ENCODE peak calls at places on chromosomes 6 and 20, in four cellular contexts. M is heart left ventricle; W is CD4-positive, alpha-beta memory T cell; B is pancreas. G is an unnamed sample. For H3K4me1, the result is how much of the 10 kb centered on the place peaks cover.

GRCh38 chr6:11711994-11712698 is 66.5 kb downstream of the ADTRP start:
- DNase-seq in M (no peak), B (no peak), W (no peak), G (no peak)

GRCh38 chr6:170438402-170438753 is 114.7 kb downstream of the PSMB1 start:
- DNase-seq in M (peak), B (peak), W (no peak), G (no peak)

GRCh38 chr20:24469116-24470030 is at the start of gene SYNDIG1:
- DNase-seq in M (peak), B (no peak), W (no peak), G (no peak)

GRCh38 chr6:87899499-87900147 is 148.0 kb upstream of the SPACA1 start:
- DNase-seq in W (no peak), B (no peak), M (no peak), G (no peak)

GRCh38 chr6:41519748-41520699 is 26.2 kb upstream of the FOXP4 start:
- DNase-seq in W (no peak), M (no peak), B (no peak), G (no peak)

GRCh38 chr20:24718696-24719095 is 230.4 kb upstream of the CST7 start:
- DNase-seq in W (no peak), B (no peak), M (no peak), G (no peak)

GRCh38 chr20:52943185-52943841 is 28.8 kb upstream of the TSHZ2 start:
- DNase-seq in M (no peak), W (no peak), B (no peak), G (no peak)

GRCh38 chr6:69719602-69720193 is 77.1 kb downstream of the LMBRD1 start:
- DNase-seq in B (no peak), W (no peak), M (no peak), G (no peak)

GRCh38 chr20:13554076-13554475 is 84.7 kb downstream of the TASP1 start:
- DNase-seq in W (no peak), M (no peak), B (no peak), G (no peak)

GRCh38 chr6:19879663-19880062 is 42.5 kb downstream of the ID4 start:
- DNase-seq in M (no peak), W (no peak), B (no peak), G (no peak)

GRCh38 chr6:109021870-109022269 is 72.8 kb downstream of the SESN1 start:
- DNase-seq in W (no peak), M (no peak), B (no peak), G (no peak)

GRCh38 chr6:109025639-109026038 is 69.0 kb downstream of the SESN1 start:
- DNase-seq in M (no peak), B (no peak), W (no peak), G (no peak)

GRCh38 chr6:109024368-109024767 is 70.3 kb downstream of the SESN1 start:
- DNase-seq in B (no peak), W (no peak), M (no peak), G (no peak)

GRCh38 chr6:109024784-109025183 is 69.9 kb downstream of the SESN1 start:
- DNase-seq in W (no peak), B (no peak), M (peak), G (no peak)

GRCh38 chr6:109023348-109023925 is 71.2 kb downstream of the SESN1 start:
- DNase-seq in W (no peak), B (no peak), M (no peak), G (no peak)
- H3K4me1 ChIP-seq in W (under half), B (under half), M (half or more), G (under half)

GRCh38 chr6:57312004-57312345 is 5.5 kb upstream of the PRIM2 start:
- DNase-seq in W (no peak), B (no peak), M (no peak), G (no peak)
- H3K27ac ChIP-seq in W (no peak), B (no peak), M (no peak), G (no peak)

GRCh38 chr6:16762547-16763477 is 1.6 kb upstream of the ATXN1 start:
- DNase-seq in M (peak), W (peak), B (peak), G (peak)

GRCh38 chr6:16765235-16765634 is 4.0 kb upstream of the ATXN1 start:
- DNase-seq in M (no peak), B (no peak), W (no peak), G (no peak)

GRCh38 chr6:16766043-16766521 is 4.8 kb upstream of the ATXN1 start:
- DNase-seq in W (no peak), B (no peak), M (no peak), G (no peak)

GRCh38 chr6:16762265-16762546 is 946 bp upstream of the ATXN1 start:
- DNase-seq in W (no peak), M (no peak), B (no peak), G (no peak)

DNA sequence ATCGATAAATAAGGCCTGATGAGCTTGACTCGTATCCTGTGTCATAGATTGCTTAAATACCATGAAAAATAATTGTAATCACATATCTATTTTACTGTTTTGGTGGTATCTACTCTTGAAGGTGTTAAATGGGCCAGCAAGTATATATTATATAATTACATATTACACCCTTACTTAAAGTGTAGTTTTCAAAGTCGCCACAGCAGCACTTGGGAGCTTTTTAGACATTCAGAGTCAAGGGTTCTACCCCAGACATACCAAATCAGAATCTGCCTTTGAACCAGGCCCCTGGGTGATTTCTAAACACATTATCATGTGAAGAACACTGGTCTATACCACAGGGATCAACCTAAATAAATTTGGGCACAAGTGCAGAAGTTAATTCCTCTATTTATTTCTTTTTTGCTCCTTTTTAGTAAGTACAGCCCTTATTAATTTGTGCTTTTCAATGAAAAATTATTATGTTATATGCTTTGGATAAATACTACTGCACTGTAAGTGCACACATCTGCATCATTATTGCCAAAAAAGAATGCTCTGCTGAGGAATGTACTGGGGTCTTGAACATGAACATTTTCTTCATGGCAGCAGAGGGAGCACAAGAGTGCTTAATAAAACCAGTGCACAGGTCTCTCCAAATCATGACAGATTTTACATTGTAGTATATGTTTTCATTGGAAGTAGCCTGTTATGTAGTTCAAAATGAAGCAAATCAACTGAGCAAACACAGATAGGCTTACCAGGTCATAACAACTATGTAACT is 3.1 kb upstream of the ATXN1 start:
- DNase-seq in B (no peak), W (peak), M (no peak), G (no peak)
- H3K4me1 ChIP-seq in B (under half), W (under half), M (under half), G (under half)

GRCh38 chr20:62439218-62439617 is 11.9 kb upstream of the RBBP8NL start:
- DNase-seq in B (no peak), W (no peak), M (no peak), G (no peak)

GRCh38 chr20:62434098-62434497 is 6.8 kb upstream of the RBBP8NL start:
- DNase-seq in M (no peak), W (no peak), B (no peak), G (no peak)

GRCh38 chr20:62437430-62437829 is 10.1 kb upstream of the RBBP8NL start:
- DNase-seq in M (no peak), B (no peak), W (no peak), G (no peak)

GRCh38 chr20:62436692-62437091 is 9.4 kb upstream of the RBBP8NL start:
- DNase-seq in W (no peak), M (no peak), B (no peak), G (no peak)

DNA sequence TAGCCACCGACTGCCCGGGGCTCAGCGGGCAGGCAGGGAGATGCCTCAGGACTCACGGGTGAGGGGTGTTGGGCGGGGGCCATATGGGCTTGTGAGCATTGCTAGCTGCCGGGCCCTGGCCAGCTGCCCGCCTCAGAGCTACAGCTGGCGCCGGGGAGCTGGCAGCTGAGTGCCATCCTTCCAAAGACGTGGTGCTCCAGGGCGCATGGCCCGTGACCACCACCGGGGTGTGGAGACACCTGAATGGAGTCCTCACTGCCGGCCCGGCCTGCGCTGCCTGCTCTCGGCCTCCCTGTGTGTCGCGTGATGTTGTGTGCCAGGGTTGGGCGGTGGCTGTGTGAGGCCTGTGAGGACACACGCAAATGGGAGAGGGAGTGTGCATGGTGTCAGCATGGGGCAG is 10.6 kb upstream of the RBBP8NL start:
- DNase-seq in M (no peak), B (no peak), W (no peak), G (no peak)
- H3K27ac ChIP-seq in M (no peak), B (no peak), W (no peak), G (no peak)

DNA sequence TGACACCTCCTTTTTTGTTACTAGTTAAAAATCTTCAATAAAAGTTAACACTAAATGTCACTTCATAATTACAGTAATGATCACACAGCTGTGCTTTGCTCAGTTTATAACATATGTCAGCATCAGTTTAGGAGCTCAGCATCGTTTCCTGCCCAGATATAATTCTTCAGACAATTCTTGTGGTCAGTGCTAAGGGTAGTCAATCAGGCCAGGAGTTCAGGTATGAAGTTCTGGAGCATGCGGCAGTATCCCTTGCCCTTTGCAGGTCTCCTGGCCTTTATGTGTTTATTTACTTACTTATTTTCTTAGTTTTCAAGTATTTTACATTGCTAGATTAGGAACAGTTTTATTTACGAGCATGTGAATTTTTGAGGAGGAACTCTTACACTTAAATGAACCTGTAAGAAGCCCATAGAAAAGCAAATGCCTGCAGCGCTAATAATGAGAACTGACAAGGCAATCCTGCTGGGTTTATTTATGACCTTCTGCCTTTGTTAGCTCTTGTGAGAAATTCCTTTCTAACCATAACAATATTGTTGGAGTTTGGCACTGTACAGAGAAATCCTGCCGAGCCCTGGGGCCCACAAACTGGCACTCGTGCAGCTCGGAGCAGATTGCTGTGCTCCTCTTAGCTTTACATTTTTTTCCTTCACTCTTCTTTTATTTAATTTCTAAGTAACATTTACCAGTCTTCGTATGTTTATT is 252.8 kb downstream of the TMEM242 start:
- DNase-seq in B (no peak), W (no peak), M (no peak), G (no peak)
- H3K4me1 ChIP-seq in B (under half), W (under half), M (half or more), G (under half)

GRCh38 chr6:137216106-137216505 is 3.1 kb downstream of the IFNGR1 start:
- DNase-seq in M (no peak), W (no peak), B (no peak), G (no peak)
- H3K27ac ChIP-seq in M (peak), W (no peak), B (no peak), G (no peak)